ENCODE peak calls at places on chromosomes 6 and 20, in six cellular contexts. I is HepG2, H is HCT116, Y is H1, W is SK-N-SH, N is NT2/D1. B is an unnamed sample.

GRCh38 chr6:91273729-91274128 is 686.9 kb upstream of the MAP3K7 start:
- DNase-seq in I (no peak), H (no peak), Y (no peak), W (no peak), N (no peak), B (no peak)

GRCh38 chr20:58610811-58611210 is 40.3 kb upstream of the STX16 start:
- DNase-seq in I (no peak), H (no peak), Y (no peak), W (no peak), N (no peak), B (no peak)

GRCh38 chr6:41040101-41040910 is 1.3 kb upstream of the UNC5CL start:
- DNase-seq in I (peak), H (no peak), Y (no peak), W (no peak), N (no peak), B (peak)

GRCh38 chr6:167649486-167649885 is 177.2 kb upstream of the AFDN start:
- DNase-seq in I (no peak), H (no peak), Y (no peak), W (no peak), N (no peak), B (no peak)

GRCh38 chr6:25156123-25156522 is 123.1 kb upstream of the CARMIL1 start:
- DNase-seq in I (no peak), H (no peak), Y (no peak), W (no peak), N (no peak), B (no peak)

GRCh38 chr20:58010666-58011065 is 217.8 kb downstream of the ANKRD60 start:
- DNase-seq in I (no peak), H (no peak), Y (no peak), W (no peak), N (no peak), B (no peak)

GRCh38 chr6:39189915-39190544 is 39.2 kb downstream of the KCNK5 start:
- DNase-seq in I (peak), H (no peak), Y (peak), W (peak), N (peak), B (peak)

GRCh38 chr20:56380375-56380774 is 11.6 kb downstream of the AURKA start:
- DNase-seq in I (no peak), H (no peak), Y (no peak), W (no peak), N (no peak), B (no peak)

GRCh38 chr6:143999406-143999805 is 8.7 kb downstream of the PLAGL1 start:
- DNase-seq in I (no peak), H (no peak), Y (no peak), W (no peak), N (no peak), B (no peak)

GRCh38 chr20:11591965-11592364 is 325.7 kb upstream of the BTBD3 start:
- DNase-seq in I (no peak), H (no peak), Y (no peak), W (no peak), N (no peak), B (no peak)

GRCh38 chr6:4610256-4610655 is 165.9 kb upstream of the CDYL start:
- DNase-seq in I (no peak), H (no peak), Y (no peak), W (no peak), N (no peak), B (no peak)

GRCh38 chr6:4613795-4614194 is 162.4 kb upstream of the CDYL start:
- DNase-seq in I (no peak), H (no peak), Y (no peak), W (no peak), N (no peak), B (no peak)

GRCh38 chr6:4613381-4613780 is 162.8 kb upstream of the CDYL start:
- DNase-seq in I (no peak), H (no peak), Y (no peak), W (no peak), N (no peak), B (no peak)

GRCh38 chr6:4612636-4613171 is 163.5 kb upstream of the CDYL start:
- DNase-seq in I (no peak), H (no peak), Y (no peak), W (no peak), N (no peak), B (no peak)

GRCh38 chr6:4611441-4612129 is 164.6 kb upstream of the CDYL start:
- DNase-seq in I (no peak), H (no peak), Y (no peak), W (no peak), N (no peak), B (no peak)
- TF ChIP-seq YY1 in I (no peak), H (no peak), Y (no peak), W (no peak), N (no peak), B (no peak)

DNA sequence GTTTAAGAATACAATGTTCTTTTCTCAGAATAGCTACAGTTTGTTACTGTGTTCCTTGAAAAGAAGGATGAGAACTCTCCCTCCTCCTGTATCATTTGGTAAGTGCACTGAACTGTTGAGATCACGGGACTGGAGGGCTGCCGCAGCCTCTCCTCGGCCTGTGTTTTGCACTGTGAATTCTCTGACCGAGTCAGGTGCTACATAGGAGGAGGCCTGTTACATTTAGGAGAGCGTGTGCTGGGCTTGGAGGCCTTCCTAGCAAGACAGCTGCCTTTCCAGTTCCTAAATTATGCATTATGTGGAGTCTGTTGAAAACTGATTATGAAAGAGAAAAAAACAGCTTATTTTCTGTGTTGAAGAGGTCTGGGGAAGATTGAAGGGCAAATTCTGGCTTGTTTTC is 2.6 kb downstream of the TMC2 start:
- DNase-seq in I (no peak), H (no peak), Y (no peak), W (no peak), N (no peak), B (no peak)
- TF ChIP-seq YY1 in I (no peak), H (no peak), Y (no peak), W (no peak), N (no peak), B (no peak)

DNA sequence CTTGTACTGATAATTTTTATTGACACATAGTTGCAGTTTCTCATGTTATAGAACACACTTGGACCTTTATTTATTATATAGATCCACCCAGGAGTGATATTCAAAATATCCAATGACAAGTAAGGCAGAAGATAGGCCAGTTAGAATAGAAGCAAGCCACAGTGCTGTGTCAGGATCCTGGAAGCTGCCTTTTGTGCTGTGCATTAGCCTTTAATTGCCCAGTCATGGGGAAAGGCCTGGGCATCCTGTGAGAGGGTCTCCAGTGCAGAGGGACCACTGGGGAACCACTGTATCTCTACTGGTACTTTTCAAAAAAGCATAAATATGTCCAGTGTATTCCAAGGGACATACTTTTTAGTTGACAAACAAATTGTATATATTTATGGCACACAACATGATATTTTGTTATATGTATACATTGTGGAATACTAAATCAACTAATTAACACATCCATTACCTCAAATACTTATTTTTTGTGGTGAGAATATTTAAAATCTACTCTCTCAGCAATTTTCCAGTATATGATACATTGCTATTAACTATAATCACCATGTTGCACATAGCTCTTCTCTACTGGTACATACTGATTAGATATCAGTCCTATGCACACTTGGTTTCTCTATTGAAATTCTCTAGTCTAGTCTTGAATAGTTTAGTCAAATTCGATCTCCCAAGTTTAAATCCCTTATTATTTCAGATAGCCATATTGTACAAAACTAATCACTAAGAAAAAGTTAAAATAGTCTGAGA is 59.5 kb downstream of the CDC40 start:
- DNase-seq in I (no peak), H (no peak), Y (no peak), W (no peak), N (no peak), B (peak)
- TF ChIP-seq YY1 in I (no peak), H (no peak), Y (no peak), W (no peak), N (no peak), B (no peak)

DNA sequence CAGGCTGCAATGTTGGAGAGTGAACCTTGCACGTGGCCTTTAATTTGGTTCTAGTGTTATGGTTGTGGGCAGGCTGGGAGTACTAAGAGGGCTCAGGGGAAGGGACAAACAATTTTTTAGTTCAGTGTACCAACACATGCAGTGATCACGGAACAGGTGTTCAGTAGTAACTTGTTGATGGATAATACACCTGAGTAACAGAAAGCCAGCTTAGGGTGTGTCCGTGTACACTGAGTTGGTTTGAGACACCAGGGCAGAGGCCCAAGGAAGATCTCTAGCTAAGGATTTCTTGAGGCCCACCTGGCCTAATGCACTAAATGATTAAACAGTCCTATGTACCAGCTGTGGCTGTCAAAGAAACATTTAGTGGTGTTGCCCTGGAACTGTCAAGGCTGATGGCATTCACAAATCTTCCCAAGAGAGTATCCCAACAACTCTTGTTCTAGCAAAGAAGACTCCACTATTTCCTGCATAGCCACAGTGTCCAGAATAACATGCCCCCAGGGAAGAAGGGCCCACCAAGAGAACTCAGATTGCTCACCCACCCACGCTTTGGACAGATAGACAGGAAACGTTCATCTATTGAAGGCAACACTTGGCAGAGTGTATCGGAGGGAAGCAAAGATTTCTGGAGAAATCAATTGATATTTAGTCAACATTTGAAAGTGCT is 60.0 kb downstream of the CD83 start:
- DNase-seq in I (no peak), H (no peak), Y (no peak), W (no peak), N (no peak), B (no peak)
- TF ChIP-seq YY1 in I (no peak), H (no peak), Y (no peak), W (no peak), N (no peak), B (no peak)

DNA sequence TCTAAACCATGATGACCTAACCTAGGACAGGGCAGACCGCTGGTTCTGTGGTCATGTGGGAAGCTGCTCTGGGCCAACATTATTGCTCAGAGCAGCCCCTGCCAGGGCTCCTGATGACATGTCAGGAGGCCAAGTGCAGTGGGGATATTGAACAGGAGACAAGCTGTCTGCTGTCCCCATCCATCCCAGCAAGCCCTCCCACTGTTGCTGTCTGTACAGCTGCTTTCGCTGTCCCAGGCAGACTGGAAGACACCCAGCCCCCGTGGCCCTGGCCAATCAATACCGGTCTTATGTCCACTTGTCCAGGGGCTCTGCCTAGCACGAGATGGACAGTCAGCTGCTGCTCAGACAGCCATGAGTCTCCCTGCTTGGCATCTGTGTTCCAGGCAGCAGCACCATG is 43.2 kb upstream of the FNDC1 start:
- DNase-seq in I (no peak), H (no peak), Y (no peak), W (peak), N (no peak), B (no peak)
- TF ChIP-seq YY1 in I (no peak), H (no peak), Y (no peak), W (no peak), N (no peak), B (no peak)

GRCh38 chr20:22579119-22579427 is 5.3 kb downstream of the FOXA2 start:
- DNase-seq in I (no peak), H (no peak), Y (no peak), W (no peak), N (peak), B (no peak)
- TF ChIP-seq YY1 in I (no peak), H (no peak), Y (peak), W (no peak), N (no peak), B (no peak)